ENCODE peak calls at places on chromosome 22, in nine cellular contexts. One of them, this sample, is unnamed.

GRCh38 chr22:46052801-46053562 is 76.0 kb upstream of the WNT7B start:
- DNase-seq in cardiac muscle cell: no peak
- DNase-seq in HFFc6: no peak
- DNase-seq in heart right ventricle: no peak
- DNase-seq in lung: peak
- DNase-seq in CD8-positive, alpha-beta T cell: no peak
- DNase-seq in cardiac fibroblast: peak
- DNase-seq in AG04449: no peak
- DNase-seq in fibroblast of pulmonary artery: peak
- DNase-seq in this sample: no peak

GRCh38 chr22:35205956-35206355 is 51.3 kb upstream of the HMGXB4 start:
- DNase-seq in cardiac muscle cell: peak
- DNase-seq in HFFc6: peak
- DNase-seq in heart right ventricle: no peak
- DNase-seq in lung: no peak
- DNase-seq in CD8-positive, alpha-beta T cell: no peak
- DNase-seq in cardiac fibroblast: peak
- DNase-seq in AG04449: no peak
- DNase-seq in fibroblast of pulmonary artery: peak
- DNase-seq in this sample: no peak

GRCh38 chr22:39327995-39328754 is 8.8 kb upstream of the RPL3 start:
- DNase-seq in cardiac muscle cell: no peak
- DNase-seq in HFFc6: no peak
- DNase-seq in heart right ventricle: no peak
- DNase-seq in lung: no peak
- DNase-seq in CD8-positive, alpha-beta T cell: no peak
- DNase-seq in cardiac fibroblast: no peak
- DNase-seq in AG04449: no peak
- DNase-seq in fibroblast of pulmonary artery: no peak
- DNase-seq in this sample: no peak

GRCh38 chr22:17381237-17381913 is 12.1 kb downstream of the CECR2 start:
- DNase-seq in cardiac muscle cell: no peak
- DNase-seq in HFFc6: no peak
- DNase-seq in heart right ventricle: no peak
- DNase-seq in lung: no peak
- DNase-seq in CD8-positive, alpha-beta T cell: no peak
- DNase-seq in cardiac fibroblast: peak
- DNase-seq in AG04449: no peak
- DNase-seq in fibroblast of pulmonary artery: no peak
- DNase-seq in this sample: no peak

GRCh38 chr22:49307870-49308269 is 519.8 kb downstream of the BRD1 start:
- DNase-seq in cardiac muscle cell: no peak
- DNase-seq in HFFc6: no peak
- DNase-seq in heart right ventricle: no peak
- DNase-seq in lung: no peak
- DNase-seq in CD8-positive, alpha-beta T cell: no peak
- DNase-seq in cardiac fibroblast: no peak
- DNase-seq in AG04449: no peak
- DNase-seq in fibroblast of pulmonary artery: no peak
- DNase-seq in this sample: no peak

GRCh38 chr22:49269371-49269770 is 558.3 kb downstream of the BRD1 start:
- DNase-seq in cardiac muscle cell: no peak
- DNase-seq in HFFc6: no peak
- DNase-seq in heart right ventricle: no peak
- DNase-seq in lung: no peak
- DNase-seq in CD8-positive, alpha-beta T cell: no peak
- DNase-seq in cardiac fibroblast: no peak
- DNase-seq in AG04449: no peak
- DNase-seq in fibroblast of pulmonary artery: no peak
- DNase-seq in this sample: no peak

GRCh38 chr22:21834869-21835268 is 32.6 kb downstream of the MAPK1 start:
- DNase-seq in cardiac muscle cell: no peak
- DNase-seq in HFFc6: no peak
- DNase-seq in heart right ventricle: no peak
- DNase-seq in lung: no peak
- DNase-seq in CD8-positive, alpha-beta T cell: no peak
- DNase-seq in cardiac fibroblast: no peak
- DNase-seq in AG04449: no peak
- DNase-seq in fibroblast of pulmonary artery: no peak
- DNase-seq in this sample: no peak

GRCh38 chr22:44229331-44229730 is 48.6 kb downstream of the PARVG start:
- DNase-seq in cardiac muscle cell: no peak
- DNase-seq in HFFc6: no peak
- DNase-seq in heart right ventricle: no peak
- DNase-seq in lung: no peak
- DNase-seq in CD8-positive, alpha-beta T cell: no peak
- DNase-seq in cardiac fibroblast: peak
- DNase-seq in AG04449: no peak
- DNase-seq in fibroblast of pulmonary artery: no peak
- DNase-seq in this sample: no peak

GRCh38 chr22:22720201-22720723 is 75.8 kb downstream of the GGTLC2 start:
- DNase-seq in cardiac muscle cell: no peak
- DNase-seq in HFFc6: peak
- DNase-seq in heart right ventricle: no peak
- DNase-seq in lung: no peak
- DNase-seq in CD8-positive, alpha-beta T cell: peak
- DNase-seq in cardiac fibroblast: peak
- DNase-seq in AG04449: peak
- DNase-seq in fibroblast of pulmonary artery: peak
- DNase-seq in this sample: no peak

GRCh38 chr22:23512348-23512705 is 67.8 kb downstream of the IGLL1 start:
- DNase-seq in cardiac muscle cell: no peak
- DNase-seq in HFFc6: no peak
- DNase-seq in heart right ventricle: no peak
- DNase-seq in lung: no peak
- DNase-seq in CD8-positive, alpha-beta T cell: no peak
- DNase-seq in cardiac fibroblast: no peak
- DNase-seq in AG04449: no peak
- DNase-seq in fibroblast of pulmonary artery: no peak
- DNase-seq in this sample: no peak

GRCh38 chr22:30266445-30267381 is at the start of gene OSM:
- DNase-seq in cardiac muscle cell: no peak
- DNase-seq in HFFc6: no peak
- DNase-seq in heart right ventricle: no peak
- DNase-seq in lung: peak
- DNase-seq in CD8-positive, alpha-beta T cell: peak
- DNase-seq in cardiac fibroblast: no peak
- DNase-seq in AG04449: no peak
- DNase-seq in fibroblast of pulmonary artery: no peak
- DNase-seq in this sample: no peak

GRCh38 chr22:31212783-31213626 is 907 bp downstream of the LIMK2 start:
- DNase-seq in cardiac muscle cell: no peak
- DNase-seq in HFFc6: no peak
- DNase-seq in heart right ventricle: peak
- DNase-seq in lung: no peak
- DNase-seq in CD8-positive, alpha-beta T cell: no peak
- DNase-seq in cardiac fibroblast: no peak
- DNase-seq in AG04449: no peak
- DNase-seq in fibroblast of pulmonary artery: no peak
- DNase-seq in this sample: no peak

GRCh38 chr22:24214467-24215285 is 30.2 kb downstream of the GGT5 start:
- DNase-seq in cardiac muscle cell: no peak
- DNase-seq in HFFc6: no peak
- DNase-seq in heart right ventricle: no peak
- DNase-seq in lung: no peak
- DNase-seq in CD8-positive, alpha-beta T cell: no peak
- DNase-seq in cardiac fibroblast: peak
- DNase-seq in AG04449: no peak
- DNase-seq in fibroblast of pulmonary artery: no peak
- DNase-seq in this sample: no peak

GRCh38 chr22:29702931-29703594 is 16.7 kb upstream of the CABP7 start:
- DNase-seq in cardiac muscle cell: no peak
- DNase-seq in HFFc6: no peak
- DNase-seq in heart right ventricle: no peak
- DNase-seq in lung: peak
- DNase-seq in CD8-positive, alpha-beta T cell: no peak
- DNase-seq in cardiac fibroblast: no peak
- DNase-seq in AG04449: no peak
- DNase-seq in fibroblast of pulmonary artery: no peak
- DNase-seq in this sample: no peak

GRCh38 chr22:45438364-45438763 is 24.9 kb downstream of the RIBC2 start:
- DNase-seq in cardiac muscle cell: no peak
- DNase-seq in HFFc6: no peak
- DNase-seq in heart right ventricle: no peak
- DNase-seq in lung: no peak
- DNase-seq in CD8-positive, alpha-beta T cell: no peak
- DNase-seq in cardiac fibroblast: no peak
- DNase-seq in AG04449: no peak
- DNase-seq in fibroblast of pulmonary artery: no peak
- DNase-seq in this sample: no peak

GRCh38 chr22:29816539-29816938 is 21.5 kb downstream of the ASCC2 start:
- DNase-seq in cardiac muscle cell: no peak
- DNase-seq in HFFc6: no peak
- DNase-seq in heart right ventricle: no peak
- DNase-seq in lung: no peak
- DNase-seq in CD8-positive, alpha-beta T cell: no peak
- DNase-seq in cardiac fibroblast: no peak
- DNase-seq in AG04449: no peak
- DNase-seq in fibroblast of pulmonary artery: no peak
- DNase-seq in this sample: no peak

GRCh38 chr22:31287818-31288495 is 4.3 kb downstream of the PIK3IP1 start:
- DNase-seq in cardiac muscle cell: no peak
- DNase-seq in HFFc6: no peak
- DNase-seq in heart right ventricle: no peak
- DNase-seq in lung: no peak
- DNase-seq in CD8-positive, alpha-beta T cell: no peak
- DNase-seq in cardiac fibroblast: no peak
- DNase-seq in AG04449: no peak
- DNase-seq in fibroblast of pulmonary artery: no peak
- DNase-seq in this sample: no peak

GRCh38 chr22:29469755-29470154 is 10.3 kb upstream of the NEFH start:
- DNase-seq in cardiac muscle cell: peak
- DNase-seq in HFFc6: no peak
- DNase-seq in heart right ventricle: no peak
- DNase-seq in lung: peak
- DNase-seq in CD8-positive, alpha-beta T cell: no peak
- DNase-seq in cardiac fibroblast: no peak
- DNase-seq in AG04449: no peak
- DNase-seq in fibroblast of pulmonary artery: no peak
- DNase-seq in this sample: no peak

GRCh38 chr22:25736378-25737011 is 5.5 kb upstream of the MYO18B start:
- DNase-seq in cardiac muscle cell: no peak
- DNase-seq in HFFc6: no peak
- DNase-seq in heart right ventricle: no peak
- DNase-seq in lung: no peak
- DNase-seq in CD8-positive, alpha-beta T cell: peak
- DNase-seq in cardiac fibroblast: no peak
- DNase-seq in AG04449: no peak
- DNase-seq in fibroblast of pulmonary artery: no peak
- DNase-seq in this sample: no peak

GRCh38 chr22:29115682-29116313 is 43.0 kb downstream of the KREMEN1 start:
- DNase-seq in cardiac muscle cell: peak
- DNase-seq in HFFc6: no peak
- DNase-seq in heart right ventricle: no peak
- DNase-seq in lung: no peak
- DNase-seq in CD8-positive, alpha-beta T cell: no peak
- DNase-seq in cardiac fibroblast: no peak
- DNase-seq in AG04449: no peak
- DNase-seq in fibroblast of pulmonary artery: no peak
- DNase-seq in this sample: no peak

GRCh38 chr22:33000342-33001280 is 57.6 kb downstream of the SYN3 start:
- DNase-seq in cardiac muscle cell: peak
- DNase-seq in HFFc6: peak
- DNase-seq in heart right ventricle: peak
- DNase-seq in lung: no peak
- DNase-seq in CD8-positive, alpha-beta T cell: peak
- DNase-seq in cardiac fibroblast: peak
- DNase-seq in AG04449: no peak
- DNase-seq in fibroblast of pulmonary artery: peak
- DNase-seq in this sample: peak
- TF ChIP-seq CTCF in cardiac muscle cell: peak
- TF ChIP-seq CTCF in HFFc6: peak
- TF ChIP-seq CTCF in heart right ventricle: peak
- TF ChIP-seq CTCF in lung: peak
- TF ChIP-seq CTCF in CD8-positive, alpha-beta T cell: peak
- TF ChIP-seq CTCF in cardiac fibroblast: peak
- TF ChIP-seq CTCF in AG04449: peak
- TF ChIP-seq CTCF in fibroblast of pulmonary artery: peak
- TF ChIP-seq CTCF in this sample: peak

GRCh38 chr22:43226368-43226979 is 39.5 kb upstream of the TTLL12 start:
- DNase-seq in cardiac muscle cell: peak
- DNase-seq in HFFc6: peak
- DNase-seq in heart right ventricle: no peak
- DNase-seq in lung: no peak
- DNase-seq in CD8-positive, alpha-beta T cell: no peak
- DNase-seq in cardiac fibroblast: no peak
- DNase-seq in AG04449: no peak
- DNase-seq in fibroblast of pulmonary artery: peak
- DNase-seq in this sample: no peak
- TF ChIP-seq CTCF in cardiac muscle cell: no peak
- TF ChIP-seq CTCF in HFFc6: no peak
- TF ChIP-seq CTCF in heart right ventricle: no peak
- TF ChIP-seq CTCF in lung: no peak
- TF ChIP-seq CTCF in CD8-positive, alpha-beta T cell: no peak
- TF ChIP-seq CTCF in cardiac fibroblast: no peak
- TF ChIP-seq CTCF in AG04449: peak
- TF ChIP-seq CTCF in fibroblast of pulmonary artery: no peak
- TF ChIP-seq CTCF in this sample: peak

DNA sequence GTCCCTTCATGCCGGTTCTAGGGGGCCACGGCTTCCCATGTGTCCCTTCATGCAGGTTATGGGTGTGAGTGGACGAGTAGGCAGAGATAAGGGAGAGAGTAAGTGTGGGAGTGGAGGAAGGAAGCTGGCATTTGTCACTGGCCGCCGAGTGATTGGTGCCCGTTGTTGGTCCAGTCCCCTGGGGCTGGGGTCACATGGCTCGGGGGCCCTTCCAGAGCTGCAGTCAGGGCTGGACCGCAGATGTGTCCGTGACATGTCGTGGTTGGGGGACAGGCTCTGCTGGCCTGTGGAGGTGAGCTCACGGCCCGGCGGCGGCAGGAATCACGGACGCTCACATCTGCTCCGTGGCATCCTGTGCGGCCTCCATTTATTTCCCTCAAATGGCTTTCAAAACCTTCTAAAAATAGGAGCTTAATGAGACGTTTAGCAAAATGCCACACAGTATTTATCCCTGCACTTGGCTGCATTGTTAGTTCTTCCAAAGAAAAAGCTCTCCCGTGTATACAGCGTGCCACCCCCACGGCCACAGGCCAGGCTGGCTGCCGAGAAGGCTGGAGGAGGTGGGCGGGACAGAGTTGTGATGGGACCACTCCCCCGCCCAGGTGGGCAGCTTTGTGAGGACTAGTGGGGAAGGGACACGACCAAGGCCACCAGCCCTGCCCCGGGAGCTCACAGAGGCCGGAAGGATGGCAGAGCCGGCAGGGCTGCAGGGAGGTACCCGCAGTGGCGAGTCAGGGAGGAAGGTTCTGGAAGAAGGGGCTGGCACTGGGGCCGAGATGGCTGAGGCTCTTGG is 386.7 kb downstream of the TBC1D22A start:
- DNase-seq in cardiac muscle cell: no peak
- DNase-seq in HFFc6: no peak
- DNase-seq in heart right ventricle: no peak
- DNase-seq in lung: no peak
- DNase-seq in CD8-positive, alpha-beta T cell: no peak
- DNase-seq in cardiac fibroblast: no peak
- DNase-seq in AG04449: no peak
- DNase-seq in fibroblast of pulmonary artery: no peak
- DNase-seq in this sample: no peak
- TF ChIP-seq CTCF in cardiac muscle cell: no peak
- TF ChIP-seq CTCF in HFFc6: no peak
- TF ChIP-seq CTCF in heart right ventricle: no peak
- TF ChIP-seq CTCF in lung: no peak
- TF ChIP-seq CTCF in CD8-positive, alpha-beta T cell: no peak
- TF ChIP-seq CTCF in cardiac fibroblast: no peak
- TF ChIP-seq CTCF in AG04449: no peak
- TF ChIP-seq CTCF in fibroblast of pulmonary artery: no peak
- TF ChIP-seq CTCF in this sample: no peak

GRCh38 chr22:40856513-40857308 is at the start of the genes ST13 and XPNPEP3:
- DNase-seq in cardiac muscle cell: peak
- DNase-seq in HFFc6: peak
- DNase-seq in heart right ventricle: peak
- DNase-seq in lung: peak
- DNase-seq in CD8-positive, alpha-beta T cell: peak
- DNase-seq in cardiac fibroblast: peak
- DNase-seq in AG04449: peak
- DNase-seq in fibroblast of pulmonary artery: peak
- DNase-seq in this sample: peak
- TF ChIP-seq CTCF in cardiac muscle cell: peak
- TF ChIP-seq CTCF in HFFc6: peak
- TF ChIP-seq CTCF in heart right ventricle: no peak
- TF ChIP-seq CTCF in lung: no peak
- TF ChIP-seq CTCF in CD8-positive, alpha-beta T cell: peak
- TF ChIP-seq CTCF in cardiac fibroblast: no peak
- TF ChIP-seq CTCF in AG04449: peak
- TF ChIP-seq CTCF in fibroblast of pulmonary artery: no peak
- TF ChIP-seq CTCF in this sample: peak